ENCODE peak calls at places on chromosomes 13 and 19, in seven cellular contexts. E is mucosa of descending colon, G is NT2/D1, A is AG04450, R is psoas muscle, Z is HAP-1, M is left ventricle myocardium inferior. J is an unnamed sample.

GRCh38 chr19:21463449-21464105 is 41.8 kb upstream of the ZNF429 start:
- DNase-seq in A (no peak), M (peak; percentile 42), G (peak; percentile 94), Z (no peak), E (peak; percentile 58), R (no peak), J (no peak)

GRCh38 chr13:64534302-64534701 is 2695.8 kb downstream of the PCDH9 start:
- DNase-seq in M (no peak), R (no peak), E (no peak), A (no peak), G (peak; percentile 16), Z (no peak), J (no peak)

GRCh38 chr19:53102701-53103140 is 501 bp downstream of the ZNF160 start:
- DNase-seq in A (no peak), R (peak; percentile 39), E (peak; percentile 63), G (no peak), M (peak; percentile 40), Z (peak; percentile 37), J (peak; percentile 77)

GRCh38 chr19:2294377-2295335 is 12.7 kb upstream of the PEAK3 start:
- DNase-seq in E (no peak), A (no peak), R (no peak), Z (no peak), M (no peak), G (no peak), J (no peak)

GRCh38 chr13:114285166-114285808 is 3.9 kb downstream of the UPF3A start:
- DNase-seq in E (no peak), G (no peak), A (no peak), M (no peak), R (no peak), Z (no peak), J (no peak)

GRCh38 chr13:32938907-32939306 is 77.3 kb upstream of the KL start:
- DNase-seq in M (no peak), A (no peak), R (no peak), G (no peak), Z (no peak), E (no peak), J (no peak)

GRCh38 chr19:19543640-19544039 is 5.6 kb downstream of the CILP2 start:
- DNase-seq in Z (no peak), R (no peak), A (no peak), M (no peak), G (no peak), E (no peak), J (peak; percentile 60)

GRCh38 chr19:6066661-6067646 is 43.3 kb downstream of the RFX2 start:
- DNase-seq in Z (peak; percentile 96), R (peak; percentile 85), E (peak; percentile 90), A (no peak), G (peak; percentile 88), M (peak; percentile 93), J (peak; percentile 96)

GRCh38 chr13:51584731-51585191 is 499 bp downstream of the WDFY2 start:
- DNase-seq in E (peak; percentile 80), Z (peak; percentile 72), R (peak; percentile 55), M (peak; percentile 49), G (no peak), A (no peak), J (no peak)

GRCh38 chr13:88896466-88896865 is 1225.3 kb downstream of the SLITRK5 start:
- DNase-seq in Z (no peak), R (no peak), M (no peak), G (no peak), E (peak; percentile 41), A (no peak), J (no peak)

GRCh38 chr19:413756-414420 is 4.9 kb upstream of the C2CD4C start:
- DNase-seq in G (no peak), Z (no peak), R (no peak), M (no peak), A (no peak), E (no peak), J (no peak)

GRCh38 chr13:106143930-106144709 is 391.3 kb downstream of the EFNB2 start:
- DNase-seq in R (no peak), Z (no peak), E (no peak), A (no peak), M (no peak), G (no peak), J (no peak)

GRCh38 chr19:10471909-10472308 is 31.2 kb downstream of the KEAP1 start:
- DNase-seq in A (no peak), M (no peak), E (no peak), R (no peak), G (no peak), Z (peak; percentile 23), J (no peak)

DNA sequence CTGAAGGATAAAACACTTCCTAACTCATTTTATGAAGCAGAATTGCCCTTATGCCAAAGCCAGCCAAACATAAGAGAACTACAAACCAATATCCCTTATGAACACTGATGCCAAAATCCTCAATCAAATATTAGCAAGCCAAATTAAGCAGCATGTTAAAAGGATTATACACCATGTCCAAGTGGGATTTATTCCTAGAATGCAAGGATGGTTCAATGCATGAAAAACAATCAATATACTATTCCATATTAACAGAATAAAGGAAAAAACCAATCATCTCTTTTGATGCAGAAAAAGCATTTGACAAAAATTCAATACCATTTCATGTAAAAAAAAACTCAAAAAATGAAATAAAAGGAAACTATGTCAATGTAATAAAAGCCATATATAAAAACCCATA is 10.9 kb downstream of the ZNF792 start:
- DNase-seq in M (no peak), A (no peak), G (no peak), R (no peak), Z (no peak), E (no peak), J (no peak)
- H3K9me3 ChIP-seq in M (peaks cover 100% of the 10 kb centered on the region), A (peaks cover 26% of the 10 kb centered on the region), G (peaks cover 36% of the 10 kb centered on the region), R (peaks cover 68% of the 10 kb centered on the region), Z (peaks cover 19% of the 10 kb centered on the region), E (peaks cover 70% of the 10 kb centered on the region), J (peaks cover 22% of the 10 kb centered on the region)

DNA sequence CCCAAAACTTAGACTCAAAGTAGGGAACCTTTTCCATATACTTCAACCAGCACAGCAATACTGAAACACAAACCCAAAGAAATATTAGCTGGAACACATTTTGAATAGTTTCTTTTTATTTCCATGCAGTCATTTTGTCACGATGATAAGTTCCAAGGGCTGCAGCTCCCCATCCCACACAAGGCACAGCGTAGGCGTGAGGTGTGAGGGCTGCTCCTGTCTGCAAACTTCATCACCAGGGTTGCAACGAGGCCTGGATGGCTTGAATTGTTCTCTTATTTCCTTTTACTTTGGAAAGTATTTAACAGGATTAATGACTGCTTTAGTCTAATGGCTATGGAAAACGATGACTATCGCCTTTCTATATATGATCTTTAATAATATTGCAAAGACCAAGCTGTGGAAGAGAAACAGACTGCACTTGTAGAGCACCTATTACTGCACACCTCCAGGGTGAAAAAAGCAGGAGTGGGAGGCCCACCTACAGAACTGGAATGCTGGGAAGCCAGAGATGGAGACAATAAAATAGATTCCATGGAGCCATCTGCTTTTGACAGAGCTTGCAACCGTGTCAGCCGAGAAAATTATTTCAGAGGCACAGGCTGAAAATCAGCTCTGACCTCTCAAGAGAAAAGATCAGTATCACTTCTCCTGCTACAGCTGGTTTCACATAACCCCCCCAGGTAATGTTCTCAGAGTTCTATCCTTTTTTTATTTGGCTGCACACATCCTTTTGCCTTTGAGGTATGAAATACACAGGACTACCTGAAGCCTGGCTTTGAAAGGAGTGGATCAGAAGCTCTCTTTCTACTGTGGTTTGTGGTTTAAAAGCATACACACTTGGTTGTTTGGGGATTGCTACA is 274.5 kb upstream of the NBEA start:
- DNase-seq in G (no peak), E (no peak), Z (no peak), A (no peak), R (no peak), M (no peak), J (no peak)
- H3K9me3 ChIP-seq in G (no peaks in the 10 kb centered on the region), E (no peaks in the 10 kb centered on the region), Z (no peaks in the 10 kb centered on the region), A (no peaks in the 10 kb centered on the region), R (no peaks in the 10 kb centered on the region), M (no peaks in the 10 kb centered on the region), J (no peaks in the 10 kb centered on the region)

GRCh38 chr19:44255705-44256411 is 3.8 kb upstream of the ZNF233 start:
- DNase-seq in G (no peak), R (no peak), E (no peak), A (no peak), M (no peak), Z (no peak), J (no peak)
- H3K9me3 ChIP-seq in G (no peaks in the 10 kb centered on the region), R (peaks cover 88% of the 10 kb centered on the region), E (peaks cover 85% of the 10 kb centered on the region), A (peaks cover 8% of the 10 kb centered on the region), M (peaks cover 100% of the 10 kb centered on the region), Z (peaks cover 10% of the 10 kb centered on the region), J (peaks cover 12% of the 10 kb centered on the region)

DNA sequence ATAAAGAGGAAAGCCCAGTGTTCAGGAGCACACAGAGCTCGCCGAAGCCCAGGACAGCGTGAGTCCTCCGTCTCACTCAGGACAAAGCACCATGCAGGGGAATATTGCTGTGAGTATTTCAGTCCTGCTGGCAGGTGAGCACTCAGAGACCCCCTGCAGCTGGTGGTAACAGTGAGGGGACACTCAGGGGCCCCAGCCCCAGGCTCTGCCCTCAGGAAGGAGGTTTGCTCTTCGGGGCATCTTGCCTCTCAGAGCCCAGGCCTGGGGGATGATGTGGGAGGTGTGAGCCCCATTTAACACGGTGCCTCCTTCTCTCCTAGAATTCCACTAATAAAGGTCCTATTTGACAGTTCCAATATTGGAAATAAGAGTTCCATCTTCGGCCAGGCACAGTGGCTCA is 14.8 kb downstream of the LILRA1 start:
- DNase-seq in G (no peak), Z (no peak), R (no peak), E (no peak), A (no peak), M (no peak), J (peak; percentile 32)
- H3K9me3 ChIP-seq in G (no peaks in the 10 kb centered on the region), Z (no peaks in the 10 kb centered on the region), R (no peaks in the 10 kb centered on the region), E (no peaks in the 10 kb centered on the region), A (peaks cover 41% of the 10 kb centered on the region), M (peaks cover 55% of the 10 kb centered on the region), J (peaks cover 3% of the 10 kb centered on the region)

DNA sequence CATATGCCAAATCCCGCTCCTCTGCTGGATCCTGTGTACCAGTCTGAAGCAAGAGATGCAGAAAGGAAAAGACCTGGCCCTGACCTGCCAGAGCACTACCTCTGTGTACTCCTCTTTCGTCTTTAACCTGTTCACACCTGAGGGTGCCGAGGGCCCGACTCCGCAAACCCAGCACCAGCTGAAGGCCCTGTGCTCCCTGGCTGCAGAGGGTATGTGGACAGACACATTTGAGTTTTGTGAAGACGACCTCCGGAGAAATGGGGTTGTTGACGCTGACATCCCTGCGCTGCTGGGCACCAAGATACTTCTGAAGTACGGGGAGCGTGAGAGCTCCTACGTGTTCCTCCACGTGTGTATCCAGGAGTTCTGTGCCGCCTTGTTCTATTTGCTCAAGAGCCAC is 22.1 kb downstream of the NLRP4 start:
- DNase-seq in E (no peak), A (no peak), G (no peak), R (no peak), M (no peak), Z (no peak), J (no peak)
- H3K9me3 ChIP-seq in E (no peaks in the 10 kb centered on the region), A (peaks cover 59% of the 10 kb centered on the region), G (no peaks in the 10 kb centered on the region), R (no peaks in the 10 kb centered on the region), M (no peaks in the 10 kb centered on the region), Z (peaks cover 2% of the 10 kb centered on the region), J (no peaks in the 10 kb centered on the region)

GRCh38 chr13:31733066-31733465 is 6.3 kb upstream of the RXFP2 start:
- DNase-seq in E (no peak), G (no peak), Z (no peak), A (no peak), R (no peak), M (no peak), J (no peak)
- H3K9me3 ChIP-seq in E (no peaks in the 10 kb centered on the region), G (no peaks in the 10 kb centered on the region), Z (no peaks in the 10 kb centered on the region), A (no peaks in the 10 kb centered on the region), R (no peaks in the 10 kb centered on the region), M (no peaks in the 10 kb centered on the region), J (no peaks in the 10 kb centered on the region)

DNA sequence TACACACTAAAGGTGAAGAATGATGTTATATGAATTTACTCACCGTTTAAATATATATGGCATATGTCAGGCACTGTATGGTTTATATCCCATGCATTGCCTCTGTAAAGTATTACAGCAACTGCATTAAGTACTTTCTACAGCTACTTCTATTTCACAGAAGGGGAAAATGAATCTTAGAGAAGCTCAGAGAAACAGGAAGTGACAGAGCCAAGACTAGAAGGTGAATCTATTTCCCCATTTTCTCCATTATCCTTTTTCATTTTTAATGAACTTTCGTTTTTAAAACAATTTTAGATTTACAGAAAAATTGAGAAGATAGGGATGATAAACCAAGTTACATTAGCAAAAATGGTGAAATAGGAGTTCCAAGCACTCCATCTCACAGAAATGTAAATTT is 863.3 kb downstream of the UQCRFS1 start:
- DNase-seq in E (no peak), M (no peak), A (no peak), R (no peak), G (no peak), Z (no peak), J (no peak)
- H3K9me3 ChIP-seq in E (no peaks in the 10 kb centered on the region), M (peaks cover 13% of the 10 kb centered on the region), A (peaks cover 42% of the 10 kb centered on the region), R (no peaks in the 10 kb centered on the region), G (peaks cover 6% of the 10 kb centered on the region), Z (peaks cover 4% of the 10 kb centered on the region), J (no peaks in the 10 kb centered on the region)

J was measured in kidney.